ENCODE peak calls at places on chromosomes 5 and 9, in six cellular contexts. Y is RWPE2; U is fibroblast of the aortic adventitia; C is right atrium auricular region; J is CD4-positive, CD25-positive, alpha-beta regulatory T cell; L is coronary artery. M is an unnamed sample.

GRCh38 chr9:101432171-101432570 is 3.4 kb downstream of the ALDOB start:
- DNase-seq in U (no peak), J (no peak), Y (no peak), L (no peak), C (no peak), M (no peak)

GRCh38 chr5:53874409-53874808 is 314.0 kb downstream of the NDUFS4 start:
- DNase-seq in U (peak; percentile 21), J (no peak), L (no peak), C (no peak), Y (no peak), M (no peak)

GRCh38 chr9:7879551-7880245 is 80.1 kb upstream of the DMAC1 start:
- DNase-seq in Y (no peak), C (no peak), L (no peak), J (no peak), U (no peak), M (no peak)

GRCh38 chr9:127566351-127567001 is 45.6 kb upstream of the STXBP1 start:
- DNase-seq in L (no peak), J (no peak), Y (no peak), U (no peak), C (no peak), M (no peak)

GRCh38 chr5:61598140-61598539 is 266.1 kb downstream of the ZSWIM6 start:
- DNase-seq in Y (no peak), C (no peak), U (no peak), L (no peak), J (no peak), M (no peak)

GRCh38 chr9:5455181-5455580 is 4.8 kb downstream of the CD274 start:
- DNase-seq in Y (no peak), C (no peak), U (peak; percentile 52), J (no peak), L (no peak), M (no peak)

GRCh38 chr9:134770972-134771971 is 109.3 kb upstream of the FCN2 start:
- DNase-seq in Y (no peak), C (no peak), U (no peak), L (no peak), J (no peak), M (no peak)

GRCh38 chr5:165108809-165109208 is 1603.4 kb downstream of the MAT2B start:
- DNase-seq in C (no peak), Y (no peak), L (no peak), U (no peak), J (no peak), M (no peak)

GRCh38 chr5:73749485-73750270 is 123.7 kb downstream of the ARHGEF28 start:
- DNase-seq in Y (no peak), C (no peak), J (no peak), U (no peak), L (no peak), M (no peak)

GRCh38 chr9:107174441-107174840 is 108.6 kb upstream of the RAD23B start:
- DNase-seq in Y (no peak), C (no peak), L (no peak), U (no peak), J (no peak), M (no peak)

GRCh38 chr9:72858089-72858912 is 94.6 kb downstream of the ALDH1A1 start:
- DNase-seq in U (peak; percentile 45), C (no peak), J (no peak), L (no peak), Y (no peak), M (no peak)

GRCh38 chr5:23314827-23315226 is 192.6 kb upstream of the PRDM9 start:
- DNase-seq in C (no peak), J (no peak), U (no peak), L (no peak), Y (no peak), M (no peak)

GRCh38 chr9:28014212-28014611 is 440.9 kb upstream of the C9orf72 start:
- DNase-seq in L (no peak), U (no peak), Y (no peak), C (no peak), J (no peak), M (no peak)

GRCh38 chr5:87081511-87082372 is 185.9 kb upstream of the RASA1 start:
- DNase-seq in J (no peak), L (no peak), Y (no peak), C (no peak), U (no peak), M (peak; percentile 11)

GRCh38 chr5:6287136-6287535 is 91.2 kb downstream of the MED10 start:
- DNase-seq in Y (no peak), C (no peak), J (no peak), U (no peak), L (no peak), M (no peak)

GRCh38 chr5:75214409-75214808 is 22.3 kb downstream of the ANKRD31 start:
- DNase-seq in J (no peak), U (no peak), L (no peak), Y (no peak), C (no peak), M (no peak)

GRCh38 chr5:143341807-143342570 is 61.5 kb downstream of the NR3C1 start:
- DNase-seq in C (no peak), U (peak; percentile 83), J (no peak), L (no peak), Y (no peak), M (no peak)

GRCh38 chr5:122907238-122907637 is 61.8 kb downstream of the SNX24 start:
- DNase-seq in C (no peak), L (no peak), J (no peak), Y (no peak), U (peak; percentile 90), M (no peak)

GRCh38 chr9:133777871-133778270 is 39.7 kb upstream of the SARDH start:
- DNase-seq in L (no peak), U (no peak), Y (no peak), J (no peak), C (no peak), M (no peak)

GRCh38 chr5:116529615-116530014 is 45.0 kb downstream of the SEMA6A start:
- DNase-seq in Y (no peak), L (no peak), C (no peak), U (no peak), J (no peak), M (no peak)

GRCh38 chr5:10626473-10627013 is 62.7 kb downstream of the ANKRD33B start:
- DNase-seq in Y (no peak), L (no peak), J (no peak), C (no peak), U (peak; percentile 32), M (no peak)

GRCh38 chr9:17847908-17848307 is 269.0 kb downstream of the SH3GL2 start:
- DNase-seq in C (no peak), J (no peak), Y (no peak), L (no peak), U (no peak), M (no peak)

GRCh38 chr5:6638236-6638635 is 5.0 kb downstream of the SRD5A1 start:
- DNase-seq in C (no peak), L (no peak), J (no peak), U (peak; percentile 7), Y (no peak), M (no peak)

GRCh38 chr9:17528859-17529258 is 50.0 kb upstream of the SH3GL2 start:
- DNase-seq in J (no peak), C (no peak), Y (no peak), L (no peak), U (peak; percentile 44), M (no peak)

GRCh38 chr5:127577458-127577857 is 60.0 kb downstream of the PRRC1 start:
- DNase-seq in Y (no peak), C (no peak), U (peak; percentile 31), J (no peak), L (no peak), M (no peak)

GRCh38 chr5:3035452-3035851 is 284.0 kb upstream of the IRX2 start:
- DNase-seq in C (peak; percentile 23), L (no peak), Y (no peak), U (no peak), J (no peak), M (no peak)

GRCh38 chr5:54844905-54845566 is 140.4 kb downstream of the ESM1 start:
- DNase-seq in C (no peak), L (no peak), U (peak; percentile 84), Y (no peak), J (no peak), M (no peak)

GRCh38 chr9:81594415-81594814 is 94.9 kb downstream of the TLE1 start:
- DNase-seq in C (no peak), J (no peak), L (no peak), Y (no peak), U (no peak), M (no peak)

GRCh38 chr5:9348296-9348996 is 197.4 kb downstream of the SEMA5A start:
- DNase-seq in J (no peak), L (no peak), C (no peak), Y (no peak), U (peak; percentile 98), M (no peak)

GRCh38 chr5:9347541-9348295 is 198.2 kb downstream of the SEMA5A start:
- DNase-seq in J (no peak), Y (no peak), L (no peak), U (no peak), C (no peak), M (no peak)

GRCh38 chr5:9350301-9350797 is 195.5 kb downstream of the SEMA5A start:
- DNase-seq in J (no peak), Y (no peak), C (no peak), L (no peak), U (peak; percentile 96), M (no peak)

GRCh38 chr5:9354336-9355081 is 191.4 kb downstream of the SEMA5A start:
- DNase-seq in Y (no peak), L (no peak), C (no peak), J (no peak), U (no peak), M (no peak)

GRCh38 chr5:9351535-9351934 is 194.3 kb downstream of the SEMA5A start:
- DNase-seq in U (peak; percentile 73), J (no peak), Y (no peak), C (no peak), L (no peak), M (no peak)
- H3K4me3 ChIP-seq in U (no peak overlapping the region), J (no peak overlapping the region), Y (no peak overlapping the region), C (no peak overlapping the region), L (no peak overlapping the region), M (no peak overlapping the region)

DNA sequence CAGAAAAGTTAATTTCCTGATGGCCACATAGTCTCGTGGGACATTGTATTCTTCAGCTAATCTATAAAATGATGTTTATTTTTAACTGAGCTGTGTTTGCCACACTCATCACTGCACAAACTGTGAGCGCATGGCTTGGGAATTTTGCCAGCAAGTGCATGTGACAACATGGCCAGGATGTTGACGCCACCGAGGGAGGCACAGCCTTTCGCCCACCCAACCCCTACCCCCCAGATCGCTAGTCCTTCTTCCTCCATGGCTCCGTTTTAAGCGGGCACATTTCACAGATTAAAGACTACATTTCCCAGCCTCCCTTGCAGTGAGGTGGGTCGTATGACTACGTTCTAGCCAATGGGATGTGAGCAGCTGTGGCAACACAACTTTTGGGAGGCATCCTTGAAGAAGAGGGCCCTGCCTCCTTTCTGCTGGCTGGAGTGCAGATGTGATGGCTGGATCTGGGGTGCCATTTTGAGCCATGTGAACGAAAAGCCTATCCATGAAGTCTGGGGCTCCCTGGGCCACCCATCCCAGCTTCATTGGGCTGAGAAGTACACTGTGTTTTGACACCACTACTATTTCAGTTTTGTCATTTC is 7.9 kb downstream of the NRARP start:
- DNase-seq in L (no peak), Y (no peak), C (no peak), J (no peak), U (peak; percentile 51), M (no peak)
- H3K4me3 ChIP-seq in L (no peak overlapping the region), Y (no peak overlapping the region), C (no peak overlapping the region), J (no peak overlapping the region), U (no peak overlapping the region), M (no peak overlapping the region)

GRCh38 chr9:35517552-35518211 is 27.8 kb downstream of the RUSC2 start:
- DNase-seq in C (no peak), L (no peak), J (no peak), U (no peak), Y (no peak), M (no peak)
- H3K4me3 ChIP-seq in C (no peak overlapping the region), L (no peak overlapping the region), J (no peak overlapping the region), U (no peak overlapping the region), Y (no peak overlapping the region), M (no peak overlapping the region)

GRCh38 chr5:5141011-5141599 is 975 bp downstream of the ADAMTS16 start:
- DNase-seq in J (no peak), C (no peak), U (no peak), L (no peak), Y (no peak), M (no peak)
- H3K4me3 ChIP-seq in J (no peak overlapping the region), C (peak overlapping the region; percentile 39), U (no peak overlapping the region), L (peak overlapping the region; percentile 67), Y (no peak overlapping the region), M (no peak overlapping the region)